ENCODE peak calls at places on chromosomes 3 and 15, in nine cellular contexts. G is effector memory CD4-positive, alpha-beta T cell; B is colonic mucosa; S is cardiac muscle cell; X is transverse colon; F is neuronal stem cell; U is body of pancreas; D is GM23338; C is CD8-positive, alpha-beta memory T cell. J is an unnamed sample.

GRCh38 chr3:38610436-38610835 is 39.1 kb downstream of the SCN5A start:
- DNase-seq in X (no peak), U (no peak), B (no peak), F (no peak), C (no peak), G (no peak), S (no peak), D (no peak), J (no peak)

GRCh38 chr15:52651868-52652267 is 27.3 kb downstream of the ATOSA start:
- DNase-seq in D (peak), G (peak), F (peak), B (peak), S (peak), U (peak), X (peak), C (peak), J (peak)

GRCh38 chr3:69499899-69500316 is 114.0 kb upstream of the FRMD4B start:
- DNase-seq in G (no peak), U (peak), X (peak), F (no peak), S (peak), C (no peak), D (no peak), B (peak), J (no peak)

GRCh38 chr15:85837011-85837433 is 42.3 kb upstream of the KLHL25 start:
- DNase-seq in D (no peak), F (no peak), C (no peak), X (peak), B (peak), U (peak), S (no peak), G (no peak), J (peak)

GRCh38 chr3:152260026-152260425 is 8.7 kb upstream of the MBNL1 start:
- DNase-seq in F (no peak), U (no peak), B (no peak), S (peak), G (no peak), C (no peak), D (no peak), X (no peak), J (no peak)

GRCh38 chr3:61250784-61251173 is 473 bp downstream of the FHIT start:
- DNase-seq in S (peak), U (peak), G (no peak), F (no peak), X (peak), D (peak), C (no peak), B (peak), J (peak)

GRCh38 chr3:37433758-37434157 is 259.4 kb upstream of the LRRFIP2 start:
- DNase-seq in X (no peak), D (no peak), S (no peak), F (no peak), B (no peak), G (no peak), C (no peak), U (no peak), J (no peak)

GRCh38 chr3:23968467-23969184 is 23.5 kb downstream of the NR1D2 start:
- DNase-seq in D (no peak), U (peak), F (no peak), G (no peak), C (no peak), S (peak), B (no peak), X (no peak), J (no peak)

GRCh38 chr3:14587733-14588360 is 47.7 kb upstream of the GRIP2 start:
- DNase-seq in S (peak), C (no peak), B (no peak), D (no peak), X (no peak), G (no peak), U (no peak), F (no peak), J (no peak)

GRCh38 chr15:69980311-69981059 is 117.2 kb downstream of the TLE3 start:
- DNase-seq in S (no peak), X (no peak), C (no peak), D (no peak), B (no peak), G (no peak), F (no peak), U (no peak), J (no peak)

GRCh38 chr15:62035256-62035908 is 24.9 kb downstream of the VPS13C start:
- DNase-seq in X (no peak), D (no peak), U (no peak), F (no peak), G (no peak), B (no peak), C (no peak), S (peak), J (no peak)

GRCh38 chr3:10744098-10744465 is 71.9 kb upstream of the SLC6A11 start:
- DNase-seq in B (no peak), F (no peak), D (peak), G (no peak), S (no peak), X (no peak), C (no peak), U (no peak), J (no peak)

GRCh38 chr3:15097889-15098288 is 1.1 kb downstream of the RBSN start:
- DNase-seq in D (no peak), X (no peak), B (no peak), G (peak), U (no peak), S (no peak), C (peak), F (no peak), J (no peak)

GRCh38 chr15:74200394-74200793 is 2.2 kb downstream of the STRA6 start:
- DNase-seq in U (peak), C (no peak), D (no peak), G (no peak), X (peak), S (peak), F (no peak), B (no peak), J (peak)

GRCh38 chr15:81573098-81573746 is 199.2 kb upstream of the TMC3 start:
- DNase-seq in F (no peak), B (no peak), X (no peak), C (no peak), D (peak), S (no peak), U (no peak), G (no peak), J (no peak)

GRCh38 chr15:79060175-79060574 is 30.4 kb downstream of the RASGRF1 start:
- DNase-seq in F (no peak), B (no peak), X (no peak), S (no peak), D (peak), G (no peak), C (no peak), U (no peak), J (no peak)

GRCh38 chr3:10238330-10238995 is 9.8 kb upstream of the TATDN2 start:
- DNase-seq in U (no peak), G (no peak), C (peak), F (no peak), D (no peak), B (no peak), S (no peak), X (no peak), J (no peak)

GRCh38 chr3:144273611-144274010 is 302.0 kb downstream of the DIPK2A start:
- DNase-seq in C (no peak), G (no peak), B (no peak), F (no peak), S (peak), D (no peak), U (no peak), X (no peak), J (peak)

GRCh38 chr3:23055733-23056376 is 147.3 kb upstream of the UBE2E2 start:
- DNase-seq in X (no peak), G (no peak), S (peak), B (no peak), U (no peak), F (no peak), C (no peak), D (no peak), J (no peak)

GRCh38 chr3:55567615-55568014 is 80.5 kb upstream of the WNT5A start:
- DNase-seq in C (no peak), X (no peak), D (no peak), S (peak), G (no peak), F (no peak), U (no peak), B (no peak), J (no peak)

GRCh38 chr3:149585401-149585726 is 72.5 kb downstream of the WWTR1 start:
- DNase-seq in F (no peak), G (no peak), B (no peak), D (no peak), U (no peak), C (no peak), S (no peak), X (no peak), J (no peak)

DNA sequence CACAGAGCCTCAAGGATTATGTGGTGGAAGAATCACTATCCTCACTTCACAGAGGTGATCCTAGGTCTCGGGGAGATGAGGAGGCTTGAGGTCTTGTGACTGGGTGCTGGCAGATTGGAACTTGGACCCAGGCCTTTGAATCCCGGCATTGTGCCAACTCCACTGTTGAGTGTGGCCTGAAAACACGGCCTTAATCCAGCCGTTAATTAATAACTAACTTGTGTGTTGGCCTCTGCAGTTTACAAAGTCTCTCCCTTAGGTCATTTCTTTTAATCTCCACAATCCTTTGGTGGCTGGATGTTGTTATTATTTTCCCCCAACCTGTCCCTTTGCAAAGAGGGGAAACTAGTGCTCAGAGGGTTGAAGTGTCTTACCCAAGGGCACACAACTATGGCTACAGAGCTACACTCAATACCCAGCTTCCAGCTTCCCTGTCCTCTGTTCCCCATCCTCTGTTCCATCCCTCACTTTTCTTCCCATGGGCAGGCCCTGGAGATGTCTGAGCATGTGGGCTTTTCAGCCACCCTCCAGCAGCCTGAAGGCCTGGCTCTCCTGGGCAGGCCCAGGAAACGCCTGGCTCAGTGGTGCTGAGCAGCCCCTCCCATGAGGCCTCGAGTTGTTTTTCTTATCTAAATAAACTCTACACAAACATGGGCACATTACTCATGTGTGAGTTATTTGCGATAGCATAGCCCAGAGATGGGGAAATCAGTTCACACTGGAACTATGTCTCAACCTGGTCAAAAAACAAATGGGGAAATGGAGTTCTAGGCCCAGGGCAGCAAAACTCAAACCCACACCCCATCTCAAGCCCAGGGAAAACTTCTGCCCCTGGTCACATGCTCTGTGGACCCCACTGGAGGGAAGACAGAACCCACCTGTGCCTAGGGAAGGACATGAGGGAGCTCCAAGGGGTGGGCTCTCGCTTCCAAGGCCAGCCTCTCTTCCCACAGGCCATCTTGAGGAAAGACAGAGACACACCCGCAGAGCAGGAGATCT is 16.8 kb upstream of the SMAD3 start:
- DNase-seq in D (no peak), S (peak), X (peak), C (no peak), G (no peak), B (peak), U (peak), F (no peak), J (peak)
- H3K27ac ChIP-seq in D (no peak), S (no peak), X (peak), C (no peak), G (no peak), B (peak), U (peak), F (no peak), J (peak)

DNA sequence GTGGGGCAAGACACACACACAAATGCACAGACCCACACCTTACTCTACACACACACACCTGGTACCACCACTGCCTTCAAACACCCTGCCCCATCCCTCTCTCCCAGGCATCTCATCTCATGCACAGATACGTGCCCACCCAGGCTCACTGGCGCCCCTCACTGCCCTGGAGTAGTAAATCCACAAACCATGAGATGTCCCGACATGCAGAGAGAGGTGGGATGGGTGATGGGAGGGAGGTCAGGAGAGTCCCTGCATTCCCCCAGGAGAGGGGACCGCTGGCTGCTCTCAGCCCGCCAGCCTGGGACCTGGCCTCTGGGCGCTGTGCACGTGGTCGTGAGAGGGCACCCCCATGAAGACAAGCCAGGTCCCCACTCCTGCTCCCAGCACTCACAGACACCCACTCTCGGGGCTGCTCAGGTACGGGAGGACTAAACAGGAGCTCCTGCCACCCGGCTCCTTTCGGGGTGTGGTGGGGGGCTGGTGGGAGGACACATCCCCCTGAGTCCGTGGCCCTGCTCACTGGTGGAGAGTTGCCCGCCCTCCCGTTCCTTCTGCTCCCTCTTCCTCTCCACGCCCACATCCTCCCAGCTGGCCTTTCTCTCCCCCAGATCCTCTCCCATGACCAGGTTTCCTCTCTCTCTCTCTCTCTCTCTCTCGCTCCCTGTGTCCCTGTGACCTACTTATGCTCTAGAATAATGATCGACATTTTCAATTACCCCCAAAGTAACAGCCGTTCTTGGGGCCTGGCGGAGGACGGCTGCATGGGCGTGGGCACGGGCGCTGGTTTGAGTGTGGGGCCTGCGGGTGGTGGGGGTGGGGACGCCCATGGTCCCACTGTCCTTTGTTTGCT is 18.8 kb upstream of the CSPG4 start:
- DNase-seq in G (no peak), D (peak), F (no peak), C (no peak), X (no peak), B (no peak), S (peak), U (no peak), J (no peak)
- H3K4me3 ChIP-seq in G (no peak), D (no peak), F (no peak), C (no peak), X (no peak), B (no peak), S (no peak), U (no peak), J (no peak)

GRCh38 chr3:100105536-100105935 is 8.8 kb downstream of the FILIP1L start:
- DNase-seq in X (no peak), U (no peak), G (no peak), F (no peak), C (no peak), B (no peak), D (no peak), S (no peak), J (no peak)
- H3K27ac ChIP-seq in X (peak), U (no peak), G (no peak), F (no peak), C (no peak), B (no peak), D (no peak), S (no peak), J (no peak)

GRCh38 chr3:66797916-66798560 is 200.1 kb upstream of the KBTBD8 start:
- DNase-seq in F (peak), B (peak), G (no peak), D (peak), U (peak), S (peak), C (no peak), X (peak), J (no peak)
- H3K4me3 ChIP-seq in F (peak), B (no peak), G (no peak), D (peak), U (no peak), S (peak), C (no peak), X (no peak), J (no peak)

GRCh38 chr15:68481321-68481720 is 49.4 kb upstream of the ITGA11 start:
- DNase-seq in X (no peak), U (no peak), C (no peak), D (no peak), B (no peak), G (no peak), F (no peak), S (no peak), J (no peak)

GRCh38 chr15:68478853-68479252 is 46.9 kb upstream of the ITGA11 start:
- DNase-seq in G (no peak), D (no peak), S (no peak), B (no peak), U (no peak), F (no peak), C (no peak), X (no peak), J (no peak)

GRCh38 chr15:68479870-68480269 is 47.9 kb upstream of the ITGA11 start:
- DNase-seq in D (no peak), G (no peak), B (no peak), F (no peak), X (no peak), S (no peak), C (no peak), U (no peak), J (no peak)

GRCh38 chr15:68479406-68479805 is 47.4 kb upstream of the ITGA11 start:
- DNase-seq in X (peak), S (peak), G (no peak), U (no peak), B (peak), D (no peak), F (no peak), C (no peak), J (peak)

DNA sequence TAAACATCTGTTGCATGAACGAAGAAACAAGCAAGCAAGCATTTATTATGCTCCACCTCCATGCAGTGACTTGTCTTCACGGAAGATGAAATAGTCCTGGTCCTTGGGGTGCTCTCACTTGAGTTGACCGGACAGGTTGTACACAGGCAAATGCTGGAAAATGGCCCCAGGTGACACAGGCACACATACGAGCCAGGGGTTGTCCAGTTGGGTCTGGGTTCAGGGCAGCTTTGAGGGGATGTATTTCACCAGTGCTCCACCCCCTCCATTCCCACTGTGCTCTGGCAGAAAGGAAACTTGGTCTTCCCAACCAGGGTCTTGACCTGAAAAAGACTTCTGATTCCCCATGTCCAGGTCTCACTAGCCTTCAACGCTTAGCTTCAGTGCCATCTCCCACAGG is 48.3 kb upstream of the ITGA11 start:
- DNase-seq in B (no peak), U (no peak), S (no peak), F (no peak), C (no peak), D (no peak), G (no peak), X (no peak), J (no peak)
- H3K27ac ChIP-seq in B (no peak), U (no peak), S (no peak), F (no peak), C (no peak), D (no peak), G (no peak), X (peak), J (peak)

GRCh38 chr3:170905862-170906261 is 2.6 kb downstream of the EIF5A2 start:
- DNase-seq in C (no peak), B (no peak), X (no peak), U (no peak), G (no peak), S (no peak), D (no peak), F (no peak), J (no peak)
- H3K4me3 ChIP-seq in C (no peak), B (no peak), X (no peak), U (no peak), G (no peak), S (no peak), D (no peak), F (no peak), J (no peak)

GRCh38 chr15:50124557-50125080 is 5.6 kb upstream of the ATP8B4 start:
- DNase-seq in G (no peak), S (no peak), D (no peak), B (no peak), U (no peak), C (no peak), F (no peak), X (no peak), J (no peak)
- H3K27ac ChIP-seq in G (no peak), S (no peak), D (no peak), B (no peak), U (no peak), C (no peak), F (no peak), X (no peak), J (no peak)

J was measured in prostate gland.